ENCODE peak calls at places on chromosome 15, in five cellular contexts. A is colonic mucosa, H is endothelial cell, F is A549, Y is GM12865. B is an unnamed sample.

GRCh38 chr15:77538793-77539487 is 93.8 kb downstream of the LINGO1 start:
- DNase-seq in F (no peak), H (no peak), A (peak), Y (no peak), B (no peak)

GRCh38 chr15:51380999-51381806 is 39.7 kb downstream of the GLDN start:
- DNase-seq in A (peak), F (peak), Y (peak), H (peak), B (peak)

GRCh38 chr15:64156652-64157331 is 5.3 kb downstream of the SNX22 start:
- DNase-seq in Y (no peak), F (no peak), A (no peak), H (no peak), B (no peak)

GRCh38 chr15:89129123-89129815 is 41.0 kb downstream of the ABHD2 start:
- DNase-seq in F (peak), A (peak), H (peak), Y (peak), B (peak)

GRCh38 chr15:52709172-52709979 is 30.2 kb upstream of the ATOSA start:
- DNase-seq in A (peak), Y (peak), F (no peak), H (peak), B (no peak)

GRCh38 chr15:78321786-78322185 is 18.4 kb upstream of the CRABP1 start:
- DNase-seq in F (no peak), H (no peak), Y (no peak), A (no peak), B (no peak)

GRCh38 chr15:66822576-66822975 is 120.5 kb downstream of the SMAD6 start:
- DNase-seq in A (no peak), H (no peak), F (no peak), Y (no peak), B (no peak)

GRCh38 chr15:57439128-57440030 is 63.1 kb downstream of the CGNL1 start:
- DNase-seq in Y (no peak), H (no peak), F (no peak), A (no peak), B (no peak)

GRCh38 chr15:56667517-56667916 is 65.8 kb downstream of the ZNF280D start:
- DNase-seq in Y (no peak), A (no peak), F (no peak), H (no peak), B (no peak)

GRCh38 chr15:37093480-37094410 is 6.6 kb downstream of the MEIS2 start:
- DNase-seq in Y (no peak), F (no peak), H (no peak), A (no peak), B (peak)

GRCh38 chr15:70670680-70671079 is 92.7 kb downstream of the UACA start:
- DNase-seq in Y (no peak), F (no peak), A (no peak), H (no peak), B (peak)

GRCh38 chr15:72289597-72290325 is 17.4 kb upstream of the PARP6 start:
- DNase-seq in Y (no peak), F (no peak), A (no peak), H (no peak), B (no peak)

GRCh38 chr15:89444241-89444797 is 52.1 kb downstream of the RHCG start:
- DNase-seq in A (no peak), F (no peak), H (no peak), Y (no peak), B (no peak)

GRCh38 chr15:42306681-42307080 is 33.4 kb upstream of the TMEM87A start:
- DNase-seq in H (no peak), A (no peak), F (no peak), Y (no peak), B (no peak)

GRCh38 chr15:33915571-33916407 is 52.5 kb upstream of the CHRM5 start:
- DNase-seq in A (peak), H (no peak), Y (peak), F (no peak), B (peak)

GRCh38 chr15:89447676-89448075 is 48.7 kb downstream of the RHCG start:
- DNase-seq in F (no peak), H (no peak), Y (no peak), A (no peak), B (no peak)

GRCh38 chr15:89003865-89004725 is 84.2 kb upstream of the ABHD2 start:
- DNase-seq in Y (peak), A (peak), H (peak), F (peak), B (peak)

GRCh38 chr15:20294651-20295237 is 246.9 kb downstream of the GOLGA6L6 start:
- DNase-seq in A (no peak), H (no peak), Y (no peak), F (no peak), B (no peak)

GRCh38 chr15:62832231-62832630 is 210.3 kb upstream of the TPM1 start:
- DNase-seq in F (no peak), A (no peak), H (no peak), Y (no peak), B (no peak)

GRCh38 chr15:70439304-70439877 is 324.0 kb downstream of the UACA start:
- DNase-seq in H (no peak), A (no peak), F (no peak), Y (no peak), B (no peak)

GRCh38 chr15:63014578-63014977 is 28.0 kb upstream of the TPM1 start:
- DNase-seq in H (no peak), Y (no peak), A (no peak), F (no peak), B (no peak)

GRCh38 chr15:50181206-50181982 is 602 bp upstream of the SLC27A2 start:
- DNase-seq in H (no peak), Y (no peak), F (no peak), A (no peak), B (no peak)

GRCh38 chr15:71069693-71070092 is 45.6 kb upstream of the THSD4 start:
- DNase-seq in F (no peak), Y (no peak), A (no peak), H (no peak), B (no peak)

GRCh38 chr15:67074886-67075229 is 9.5 kb downstream of the SMAD3 start:
- DNase-seq in A (no peak), H (no peak), Y (no peak), F (no peak), B (no peak)

DNA sequence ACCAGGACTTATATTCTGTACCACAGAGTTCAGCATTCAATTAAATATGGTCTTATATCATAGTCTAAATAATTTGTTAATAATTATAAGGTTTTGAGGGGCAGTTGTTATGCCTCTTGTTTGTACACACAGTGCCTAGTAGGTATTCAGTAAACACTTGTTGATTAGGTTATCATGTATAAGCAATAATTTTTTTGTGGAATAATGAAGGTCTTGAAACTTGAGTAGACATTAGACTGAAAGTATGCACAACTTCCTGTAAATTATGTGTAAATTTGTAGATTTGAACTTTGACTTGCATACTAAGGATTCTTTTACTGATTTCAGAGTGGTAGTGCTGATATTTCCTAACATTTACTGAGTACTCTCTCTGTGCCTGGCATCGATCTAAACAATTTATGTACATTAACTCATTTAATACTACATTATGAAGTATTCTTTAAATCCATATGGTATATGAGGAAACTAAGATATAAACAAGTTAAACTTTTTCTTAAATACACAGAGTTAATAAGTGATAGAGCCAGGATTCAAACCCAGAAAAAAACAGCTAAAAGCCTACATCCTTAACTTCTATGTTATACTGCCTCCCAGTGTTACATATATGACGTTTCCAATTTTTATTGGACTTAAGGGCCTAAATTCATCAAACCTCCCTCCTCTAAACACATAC is 65.1 kb downstream of the GLCE start:
- DNase-seq in H (no peak), F (peak), A (no peak), Y (peak), B (peak)
- TF ChIP-seq CTCF in H (no peak), F (peak), A (no peak), Y (peak), B (peak)

GRCh38 chr15:60384052-60384451 is 13.7 kb downstream of the ANXA2 start:
- DNase-seq in A (no peak), H (no peak), F (no peak), Y (no peak), B (peak)
- TF ChIP-seq CTCF in A (no peak), H (no peak), F (no peak), Y (no peak), B (no peak)

GRCh38 chr15:97688177-97688576 is 272.3 kb upstream of the ARRDC4 start:
- DNase-seq in F (no peak), H (no peak), Y (no peak), A (no peak), B (no peak)

GRCh38 chr15:97686324-97686723 is 274.2 kb upstream of the ARRDC4 start:
- DNase-seq in Y (no peak), F (no peak), A (no peak), H (no peak), B (no peak)

GRCh38 chr15:97683816-97684215 is 276.7 kb upstream of the ARRDC4 start:
- DNase-seq in H (no peak), F (no peak), Y (no peak), A (no peak), B (no peak)

GRCh38 chr15:97680606-97681220 is 279.8 kb upstream of the ARRDC4 start:
- DNase-seq in Y (no peak), A (peak), F (no peak), H (no peak), B (no peak)

GRCh38 chr15:97684249-97684648 is 276.3 kb upstream of the ARRDC4 start:
- DNase-seq in A (no peak), Y (no peak), F (no peak), H (no peak), B (no peak)
- TF ChIP-seq CTCF in A (no peak), Y (no peak), F (no peak), H (no peak), B (no peak)

DNA sequence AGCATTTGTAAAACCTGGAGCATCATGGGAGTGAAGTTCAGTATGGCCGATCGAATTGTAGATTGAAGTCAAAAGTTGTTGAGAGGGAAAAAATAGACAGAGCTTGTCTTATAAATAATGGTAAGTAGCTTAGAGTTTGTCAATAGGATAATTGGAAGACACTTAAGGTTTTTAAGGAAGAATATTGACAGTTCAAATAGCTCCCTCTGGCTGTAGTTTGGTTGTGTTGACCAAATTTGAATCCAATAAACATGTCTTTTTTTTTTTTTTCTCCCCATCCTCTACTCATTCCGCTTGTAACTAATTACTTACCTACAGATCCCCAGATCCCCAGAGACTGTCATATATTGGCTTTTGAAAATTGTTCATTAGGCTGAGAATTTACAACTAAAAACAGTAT is 677.0 kb downstream of the AGBL1 start:
- DNase-seq in A (no peak), Y (no peak), H (no peak), F (no peak), B (no peak)
- TF ChIP-seq CTCF in A (no peak), Y (no peak), H (no peak), F (no peak), B (no peak)

DNA sequence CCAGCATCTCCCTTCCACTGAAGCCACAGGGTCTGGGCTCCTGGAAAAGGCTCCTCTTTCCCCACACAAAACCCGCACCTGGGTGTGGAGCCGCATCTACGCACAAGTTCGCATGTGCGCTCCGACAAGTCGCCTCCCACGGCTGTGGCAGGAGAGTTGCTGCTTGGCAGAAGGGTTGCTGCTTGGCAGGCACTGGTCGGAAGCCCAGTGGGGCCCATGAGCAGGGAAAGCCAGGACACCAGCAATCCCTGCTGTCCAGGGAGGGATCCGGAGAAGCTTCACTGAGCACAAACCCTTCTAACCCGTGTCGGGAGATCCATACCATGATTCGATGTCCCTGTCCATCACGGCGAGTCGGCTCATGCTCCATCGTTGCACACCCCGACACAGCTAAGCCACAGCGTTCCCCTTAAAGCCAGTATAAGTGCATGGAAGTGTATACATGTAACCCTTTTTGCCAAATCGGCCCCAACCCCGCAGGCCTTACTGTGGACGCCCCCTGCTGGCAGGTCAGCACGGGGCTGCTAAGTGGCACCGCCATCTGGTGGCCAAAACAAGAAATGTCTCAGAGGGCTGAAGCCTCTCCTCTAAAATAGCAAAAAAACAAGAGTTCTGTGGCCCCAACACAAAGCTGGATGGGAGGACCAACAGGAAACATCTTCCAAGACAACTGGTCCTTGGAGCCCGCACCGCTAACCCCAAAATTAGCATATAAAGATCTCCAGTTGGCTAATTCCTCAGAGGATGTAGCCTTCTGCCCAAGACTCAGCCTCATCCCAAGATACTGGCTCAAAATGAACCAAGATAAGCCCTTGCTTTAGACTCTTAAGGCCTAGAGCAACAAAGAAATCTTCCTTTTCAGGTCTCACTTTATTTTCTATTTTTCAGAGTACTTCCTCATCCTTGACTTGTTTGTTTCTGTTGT is 8.3 kb downstream of the ANKRD63 start:
- DNase-seq in H (peak), Y (peak), A (peak), F (peak), B (peak)
- TF ChIP-seq CTCF in H (peak), Y (peak), A (peak), F (peak), B (peak)

GRCh38 chr15:81752974-81753373 is 292.8 kb downstream of the MEX3B start:
- DNase-seq in A (no peak), Y (no peak), F (no peak), H (no peak), B (peak)
- TF ChIP-seq CTCF in A (no peak), Y (no peak), F (no peak), H (no peak), B (no peak)